ENCODE peak calls at places on chromosomes 13 and 19, in five cellular contexts. One of them, this sample, is unnamed. For H3K4me1 and H3K36me3, the result is how much of the 10 kb centered on the place peaks cover.

GRCh38 chr13:22175815-22176214 is 504.9 kb downstream of the FGF9 start:
- DNase-seq in esophagus squamous epithelium: no peak
- DNase-seq in adrenal gland: no peak
- DNase-seq in stomach: no peak
- DNase-seq in breast epithelium: no peak
- DNase-seq in this sample: no peak

GRCh38 chr13:33543089-33543459 is 257.5 kb upstream of the STARD13 start:
- DNase-seq in esophagus squamous epithelium: no peak
- DNase-seq in adrenal gland: no peak
- DNase-seq in stomach: no peak
- DNase-seq in breast epithelium: no peak
- DNase-seq in this sample: no peak

GRCh38 chr13:51230473-51231105 is 8.4 kb downstream of the FAM124A start:
- DNase-seq in esophagus squamous epithelium: no peak
- DNase-seq in adrenal gland: peak
- DNase-seq in stomach: peak
- DNase-seq in breast epithelium: no peak
- DNase-seq in this sample: no peak

GRCh38 chr13:31131470-31131961 is 30.2 kb downstream of the HSPH1 start:
- DNase-seq in esophagus squamous epithelium: no peak
- DNase-seq in adrenal gland: no peak
- DNase-seq in stomach: no peak
- DNase-seq in breast epithelium: no peak
- DNase-seq in this sample: no peak

GRCh38 chr13:38394777-38395504 is 45.3 kb downstream of the UFM1 start:
- DNase-seq in esophagus squamous epithelium: no peak
- DNase-seq in adrenal gland: no peak
- DNase-seq in stomach: no peak
- DNase-seq in breast epithelium: no peak
- DNase-seq in this sample: no peak

GRCh38 chr19:720691-721160 is 12.0 kb downstream of the PALM start:
- DNase-seq in esophagus squamous epithelium: no peak
- DNase-seq in adrenal gland: no peak
- DNase-seq in stomach: no peak
- DNase-seq in breast epithelium: no peak
- DNase-seq in this sample: no peak

GRCh38 chr19:6092329-6093286 is 17.7 kb downstream of the RFX2 start:
- DNase-seq in esophagus squamous epithelium: no peak
- DNase-seq in adrenal gland: peak
- DNase-seq in stomach: peak
- DNase-seq in breast epithelium: peak
- DNase-seq in this sample: no peak

GRCh38 chr19:54435551-54436016 is 13.4 kb upstream of the LENG8 start:
- DNase-seq in esophagus squamous epithelium: no peak
- DNase-seq in adrenal gland: no peak
- DNase-seq in stomach: no peak
- DNase-seq in breast epithelium: no peak
- DNase-seq in this sample: no peak

GRCh38 chr19:38100589-38100988 is 123.4 kb downstream of the DPF1 start:
- DNase-seq in esophagus squamous epithelium: no peak
- DNase-seq in adrenal gland: no peak
- DNase-seq in stomach: no peak
- DNase-seq in breast epithelium: no peak
- DNase-seq in this sample: no peak

GRCh38 chr19:7999376-7999775 is 6.1 kb downstream of the ELAVL1 start:
- DNase-seq in esophagus squamous epithelium: no peak
- DNase-seq in adrenal gland: no peak
- DNase-seq in stomach: no peak
- DNase-seq in breast epithelium: no peak
- DNase-seq in this sample: no peak
- H3K4me1 ChIP-seq in esophagus squamous epithelium: under half
- H3K4me1 ChIP-seq in adrenal gland: under half
- H3K4me1 ChIP-seq in stomach: half or more
- H3K4me1 ChIP-seq in breast epithelium: under half
- H3K4me1 ChIP-seq in this sample: under half

DNA sequence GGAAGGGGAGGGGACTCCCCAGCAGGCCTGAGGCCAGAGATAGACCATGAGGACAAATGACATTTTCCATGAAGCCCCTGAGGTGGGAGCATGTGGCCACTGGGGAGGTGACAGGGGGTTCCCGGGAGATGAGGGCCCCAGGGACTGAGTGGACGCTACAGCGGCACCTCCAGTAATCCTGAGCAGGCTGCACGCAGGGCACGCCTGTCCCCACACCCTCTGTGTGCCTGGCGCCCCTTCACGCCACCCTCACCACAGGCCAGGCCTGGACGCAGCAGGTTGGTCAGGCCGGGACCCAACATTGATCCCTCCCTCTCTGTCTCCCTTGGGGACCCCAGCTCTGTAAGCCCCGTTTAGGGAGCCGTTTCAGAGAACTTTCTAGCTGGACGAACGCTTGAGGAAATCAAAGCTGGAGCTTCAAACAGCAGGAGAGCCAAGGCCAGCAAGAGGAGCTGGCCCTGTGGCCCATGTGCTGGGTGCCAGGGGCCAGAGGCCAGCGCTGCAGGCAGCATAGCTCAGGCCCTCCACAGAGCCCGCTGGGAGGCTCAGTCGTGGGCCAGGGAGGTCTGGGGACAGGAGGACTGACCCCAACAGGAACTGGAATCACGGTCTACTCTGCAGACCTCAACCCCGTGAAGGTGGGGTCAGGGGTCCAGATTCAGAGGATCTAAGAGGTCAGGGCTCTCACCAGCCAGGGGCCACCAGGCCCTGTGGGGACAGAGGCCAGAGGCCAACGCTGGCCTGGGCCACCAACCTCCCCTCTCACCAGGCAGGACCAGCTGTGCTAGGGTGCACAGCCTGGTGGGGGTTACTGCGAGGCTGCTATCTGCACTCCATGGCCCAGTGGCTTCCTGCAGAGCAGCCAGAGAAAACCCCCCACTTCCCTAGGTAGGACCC is 14.6 kb downstream of the LSM4 start:
- DNase-seq in esophagus squamous epithelium: no peak
- DNase-seq in adrenal gland: no peak
- DNase-seq in stomach: no peak
- DNase-seq in breast epithelium: no peak
- DNase-seq in this sample: no peak
- H3K27ac ChIP-seq in esophagus squamous epithelium: peak
- H3K27ac ChIP-seq in adrenal gland: peak
- H3K27ac ChIP-seq in stomach: peak
- H3K27ac ChIP-seq in breast epithelium: peak
- H3K27ac ChIP-seq in this sample: no peak

GRCh38 chr19:2807379-2808128 is 12.1 kb upstream of the ZNF554 start:
- DNase-seq in esophagus squamous epithelium: no peak
- DNase-seq in adrenal gland: no peak
- DNase-seq in stomach: no peak
- DNase-seq in breast epithelium: no peak
- DNase-seq in this sample: no peak

GRCh38 chr19:2805261-2805900 is 14.3 kb upstream of the ZNF554 start:
- DNase-seq in esophagus squamous epithelium: no peak
- DNase-seq in adrenal gland: no peak
- DNase-seq in stomach: no peak
- DNase-seq in breast epithelium: no peak
- DNase-seq in this sample: no peak

GRCh38 chr19:2805991-2806649 is 13.5 kb upstream of the ZNF554 start:
- DNase-seq in esophagus squamous epithelium: no peak
- DNase-seq in adrenal gland: no peak
- DNase-seq in stomach: no peak
- DNase-seq in breast epithelium: no peak
- DNase-seq in this sample: no peak

GRCh38 chr19:2808129-2808941 is 11.3 kb upstream of the ZNF554 start:
- DNase-seq in esophagus squamous epithelium: no peak
- DNase-seq in adrenal gland: no peak
- DNase-seq in stomach: no peak
- DNase-seq in breast epithelium: no peak
- DNase-seq in this sample: no peak

GRCh38 chr19:2806736-2807378 is 12.8 kb upstream of the ZNF554 start:
- DNase-seq in esophagus squamous epithelium: no peak
- DNase-seq in adrenal gland: no peak
- DNase-seq in stomach: no peak
- DNase-seq in breast epithelium: no peak
- DNase-seq in this sample: no peak
- H3K36me3 ChIP-seq in esophagus squamous epithelium: under half
- H3K36me3 ChIP-seq in adrenal gland: under half
- H3K36me3 ChIP-seq in stomach: half or more
- H3K36me3 ChIP-seq in breast epithelium: under half
- H3K36me3 ChIP-seq in this sample: half or more

DNA sequence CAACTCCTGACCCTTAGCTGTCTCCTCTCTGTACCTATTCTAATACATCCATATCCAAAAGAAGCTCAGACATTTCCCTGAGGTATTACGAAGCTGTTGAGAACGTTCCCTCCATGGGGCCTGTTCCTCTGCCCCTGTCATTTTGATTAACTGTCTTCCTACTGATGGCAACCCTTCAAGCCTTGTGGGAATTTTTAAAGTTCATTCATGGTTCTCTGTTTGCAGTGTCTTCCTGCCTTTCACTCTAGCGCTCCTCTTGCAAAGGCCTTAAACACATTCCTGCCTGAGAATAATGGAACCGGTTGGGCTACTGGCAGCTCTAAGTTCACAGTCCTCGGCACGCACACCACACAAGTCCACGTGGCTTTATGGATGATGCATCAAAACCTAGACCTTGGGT is 66.1 kb downstream of the LHFPL6 start:
- DNase-seq in esophagus squamous epithelium: no peak
- DNase-seq in adrenal gland: no peak
- DNase-seq in stomach: no peak
- DNase-seq in breast epithelium: no peak
- DNase-seq in this sample: no peak
- H3K4me1 ChIP-seq in esophagus squamous epithelium: under half
- H3K4me1 ChIP-seq in adrenal gland: under half
- H3K4me1 ChIP-seq in stomach: under half
- H3K4me1 ChIP-seq in breast epithelium: under half
- H3K4me1 ChIP-seq in this sample: under half

GRCh38 chr19:58579473-58580142 is 6.5 kb upstream of the MZF1 start:
- DNase-seq in esophagus squamous epithelium: no peak
- DNase-seq in adrenal gland: no peak
- DNase-seq in stomach: no peak
- DNase-seq in breast epithelium: no peak
- DNase-seq in this sample: no peak

GRCh38 chr19:58581227-58582141 is 8.3 kb upstream of the MZF1 start:
- DNase-seq in esophagus squamous epithelium: no peak
- DNase-seq in adrenal gland: peak
- DNase-seq in stomach: peak
- DNase-seq in breast epithelium: peak
- DNase-seq in this sample: peak

GRCh38 chr19:58575183-58576041 is 2.3 kb upstream of the MZF1 start:
- DNase-seq in esophagus squamous epithelium: no peak
- DNase-seq in adrenal gland: peak
- DNase-seq in stomach: peak
- DNase-seq in breast epithelium: peak
- DNase-seq in this sample: peak

GRCh38 chr19:58578430-58578925 is 5.3 kb upstream of the MZF1 start:
- DNase-seq in esophagus squamous epithelium: no peak
- DNase-seq in adrenal gland: no peak
- DNase-seq in stomach: no peak
- DNase-seq in breast epithelium: peak
- DNase-seq in this sample: no peak

DNA sequence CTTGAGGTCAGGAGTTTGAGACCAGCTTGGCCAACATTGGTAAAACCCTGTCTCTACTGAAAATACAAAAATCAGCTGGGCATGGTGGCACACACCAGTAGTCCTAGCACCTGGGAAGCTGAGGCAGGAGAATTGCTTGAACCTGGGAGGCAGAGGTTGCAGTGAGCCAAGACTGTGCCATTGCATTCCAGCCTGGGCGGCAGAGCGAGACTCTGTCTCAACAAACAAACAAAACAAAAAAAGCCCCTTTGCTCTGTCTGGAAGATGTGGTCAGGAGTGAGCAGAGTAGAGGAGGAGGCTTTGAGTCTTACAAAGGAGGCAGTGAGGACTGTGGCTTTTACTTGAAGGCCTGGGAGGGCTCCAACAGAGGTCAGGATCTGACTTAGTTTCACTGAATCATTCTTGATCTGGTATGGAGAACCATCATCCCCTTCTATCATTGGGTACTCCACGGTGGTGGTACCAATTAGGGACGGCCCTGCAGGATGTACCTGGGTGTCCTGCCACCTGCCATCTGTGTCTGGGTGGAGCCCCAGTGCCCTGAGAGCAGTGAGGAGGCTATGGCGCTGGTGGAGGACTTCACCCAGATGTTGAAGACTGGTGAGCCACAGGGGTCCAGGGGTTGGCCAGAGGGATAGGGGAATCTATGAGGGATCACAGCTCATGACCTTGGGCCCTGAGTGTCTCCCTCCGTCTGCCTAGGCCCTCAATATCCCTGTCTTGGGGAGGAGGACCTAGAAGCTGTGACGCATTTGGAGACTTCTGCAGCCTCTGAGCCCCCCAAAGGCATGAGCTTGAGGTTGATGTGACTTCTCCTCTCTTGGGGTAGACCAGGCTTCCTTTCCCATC is 4.7 kb upstream of the MZF1 start:
- DNase-seq in esophagus squamous epithelium: no peak
- DNase-seq in adrenal gland: peak
- DNase-seq in stomach: no peak
- DNase-seq in breast epithelium: peak
- DNase-seq in this sample: no peak
- H3K27ac ChIP-seq in esophagus squamous epithelium: no peak
- H3K27ac ChIP-seq in adrenal gland: no peak
- H3K27ac ChIP-seq in stomach: no peak
- H3K27ac ChIP-seq in breast epithelium: no peak
- H3K27ac ChIP-seq in this sample: no peak

DNA sequence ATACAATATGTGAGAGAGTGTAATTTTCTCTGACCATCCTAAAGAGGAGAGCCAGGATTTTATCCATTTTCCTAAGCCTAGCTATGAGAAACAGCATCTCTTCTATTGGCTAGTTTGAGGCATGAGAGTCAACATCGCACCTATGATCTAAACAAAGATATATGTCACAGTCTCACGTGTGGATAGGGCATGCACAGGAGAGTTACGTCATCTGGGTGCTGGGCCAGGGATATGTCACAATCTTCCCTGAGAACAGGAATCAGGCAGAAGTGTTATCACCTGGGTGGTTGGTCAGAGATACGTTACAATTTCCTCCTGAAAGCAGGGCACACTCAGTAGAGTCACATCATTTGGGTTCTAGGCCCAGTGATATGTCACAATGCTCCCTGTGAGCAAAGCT is 53.9 kb upstream of the ZNF730 start:
- DNase-seq in esophagus squamous epithelium: no peak
- DNase-seq in adrenal gland: no peak
- DNase-seq in stomach: no peak
- DNase-seq in breast epithelium: no peak
- DNase-seq in this sample: no peak
- H3K36me3 ChIP-seq in esophagus squamous epithelium: under half
- H3K36me3 ChIP-seq in adrenal gland: under half
- H3K36me3 ChIP-seq in stomach: under half
- H3K36me3 ChIP-seq in breast epithelium: under half
- H3K36me3 ChIP-seq in this sample: under half

GRCh38 chr19:8206147-8207087 is 2.8 kb upstream of the CERS4 start:
- DNase-seq in esophagus squamous epithelium: no peak
- DNase-seq in adrenal gland: no peak
- DNase-seq in stomach: peak
- DNase-seq in breast epithelium: no peak
- DNase-seq in this sample: no peak
- H3K4me1 ChIP-seq in esophagus squamous epithelium: under half
- H3K4me1 ChIP-seq in adrenal gland: under half
- H3K4me1 ChIP-seq in stomach: under half
- H3K4me1 ChIP-seq in breast epithelium: under half
- H3K4me1 ChIP-seq in this sample: under half